ENCODE peak calls at places on chromosome 4, in seven cellular contexts. M is brain microvascular endothelial cell, C is K562, L is GM06990, E is GM10248, N is H9, V is GM12864. Y is an unnamed sample.

GRCh38 chr4:67437974-67438713 is 107.2 kb downstream of the CENPC start:
- DNase-seq in M (peak), N (no peak), E (no peak), L (no peak), C (no peak), V (no peak), Y (no peak)

GRCh38 chr4:124199755-124200154 is 512.8 kb downstream of the ANKRD50 start:
- DNase-seq in E (no peak), L (no peak), V (no peak), M (no peak), N (no peak), C (no peak), Y (no peak)

GRCh38 chr4:69408451-69408850 is 87.3 kb downstream of the UGT2B4 start:
- DNase-seq in M (no peak), E (no peak), C (no peak), V (no peak), N (no peak), L (no peak), Y (no peak)

GRCh38 chr4:87058272-87059073 is 123.7 kb downstream of the AFF1 start:
- DNase-seq in L (no peak), C (peak), N (peak), E (no peak), V (no peak), M (no peak), Y (peak)

GRCh38 chr4:168139336-168139735 is 47.0 kb downstream of the ANXA10 start:
- DNase-seq in E (no peak), L (no peak), V (no peak), M (peak), N (no peak), C (no peak), Y (no peak)

GRCh38 chr4:144374065-144374464 is 233.5 kb upstream of the GYPA start:
- DNase-seq in N (peak), C (no peak), L (peak), V (peak), M (no peak), E (peak), Y (peak)

GRCh38 chr4:68074397-68074796 is 55.3 kb downstream of the TMPRSS11F start:
- DNase-seq in V (no peak), N (no peak), C (no peak), E (no peak), L (no peak), M (no peak), Y (no peak)

GRCh38 chr4:158020175-158020574 is 152.7 kb downstream of the GASK1B start:
- DNase-seq in N (no peak), M (peak), V (no peak), L (no peak), C (no peak), E (no peak), Y (no peak)

GRCh38 chr4:120218981-120219380 is 152.3 kb upstream of the MAD2L1 start:
- DNase-seq in L (no peak), N (no peak), V (no peak), C (no peak), M (no peak), E (no peak), Y (no peak)

GRCh38 chr4:158906073-158906472 is 137.2 kb downstream of the FNIP2 start:
- DNase-seq in C (no peak), E (peak), M (no peak), V (peak), L (peak), N (no peak), Y (peak)

GRCh38 chr4:1600211-1600780 is 83.8 kb downstream of the FAM53A start:
- DNase-seq in V (no peak), M (no peak), N (no peak), C (no peak), L (no peak), E (no peak), Y (no peak)

GRCh38 chr4:170243662-170244288 is 154.0 kb upstream of the AADAT start:
- DNase-seq in E (no peak), V (no peak), M (no peak), C (no peak), N (no peak), L (no peak), Y (no peak)

GRCh38 chr4:119550857-119551532 is 77.6 kb downstream of the PDE5A start:
- DNase-seq in C (no peak), V (no peak), N (no peak), E (no peak), M (peak), L (no peak), Y (no peak)

GRCh38 chr4:8198906-8199593 is at the start of gene SH3TC1:
- DNase-seq in M (peak), L (peak), V (no peak), E (peak), N (no peak), C (peak), Y (peak)

GRCh38 chr4:174764105-174764729 is 64.8 kb downstream of the GLRA3 start:
- DNase-seq in L (peak), C (peak), V (peak), M (no peak), N (no peak), E (peak), Y (peak)

GRCh38 chr4:835148-836002 is 9.4 kb upstream of the CPLX1 start:
- DNase-seq in M (no peak), C (no peak), N (no peak), V (no peak), E (no peak), L (no peak), Y (no peak)

GRCh38 chr4:101230806-101231426 is 116.4 kb downstream of the PPP3CA start:
- DNase-seq in M (no peak), N (no peak), L (no peak), E (no peak), C (no peak), V (no peak), Y (no peak)

GRCh38 chr4:101227715-101228114 is 119.6 kb downstream of the PPP3CA start:
- DNase-seq in V (no peak), E (no peak), L (no peak), C (no peak), M (no peak), N (no peak), Y (no peak)

GRCh38 chr4:101229116-101229515 is 118.2 kb downstream of the PPP3CA start:
- DNase-seq in M (peak), N (no peak), V (no peak), C (no peak), L (no peak), E (no peak), Y (no peak)

GRCh38 chr4:101236097-101236496 is 111.2 kb downstream of the PPP3CA start:
- DNase-seq in M (no peak), E (no peak), N (no peak), V (no peak), L (no peak), C (no peak), Y (no peak)

DNA sequence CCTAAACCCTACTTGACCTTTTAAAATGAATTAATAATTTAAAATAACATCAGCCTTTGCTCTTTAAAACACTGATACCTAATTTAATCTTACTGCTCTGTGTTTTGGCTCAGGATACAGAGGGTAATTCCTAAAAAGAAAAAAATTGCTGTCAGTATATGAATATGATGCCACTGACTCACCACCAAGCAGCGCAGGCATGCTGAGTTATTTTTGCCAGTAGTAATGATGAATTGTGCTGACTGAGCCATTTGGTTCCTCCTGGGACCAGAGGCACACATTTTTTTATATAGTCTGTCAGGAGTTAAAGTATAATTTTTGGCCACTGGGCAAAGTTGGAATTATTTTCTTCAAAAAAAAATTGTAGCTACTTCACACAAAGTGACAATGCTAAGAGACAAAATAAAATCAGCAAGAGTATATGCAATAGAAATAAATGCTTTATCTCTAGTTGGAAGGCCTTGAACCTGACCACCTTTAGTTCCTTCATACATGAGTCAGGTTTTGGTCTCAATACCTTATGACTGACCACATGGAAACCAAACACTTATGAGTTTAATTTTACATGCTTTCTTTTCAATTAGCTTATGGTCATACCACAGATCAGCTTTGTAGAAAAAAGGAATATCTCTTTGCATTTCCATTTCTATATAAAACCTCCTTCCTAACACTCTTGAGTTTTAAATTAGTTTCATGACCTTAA is 115.1 kb downstream of the PPP3CA start:
- DNase-seq in L (no peak), N (no peak), V (no peak), M (peak), C (no peak), E (no peak), Y (no peak)
- TF ChIP-seq CTCF in L (no peak), N (no peak), V (no peak), M (no peak), C (no peak), E (no peak), Y (no peak)

GRCh38 chr4:114519368-114519767 is 79.2 kb upstream of the UGT8 start:
- DNase-seq in E (no peak), N (no peak), M (no peak), L (no peak), V (no peak), C (no peak), Y (no peak)
- TF ChIP-seq CTCF in E (no peak), N (no peak), M (no peak), L (no peak), V (no peak), C (no peak), Y (no peak)

DNA sequence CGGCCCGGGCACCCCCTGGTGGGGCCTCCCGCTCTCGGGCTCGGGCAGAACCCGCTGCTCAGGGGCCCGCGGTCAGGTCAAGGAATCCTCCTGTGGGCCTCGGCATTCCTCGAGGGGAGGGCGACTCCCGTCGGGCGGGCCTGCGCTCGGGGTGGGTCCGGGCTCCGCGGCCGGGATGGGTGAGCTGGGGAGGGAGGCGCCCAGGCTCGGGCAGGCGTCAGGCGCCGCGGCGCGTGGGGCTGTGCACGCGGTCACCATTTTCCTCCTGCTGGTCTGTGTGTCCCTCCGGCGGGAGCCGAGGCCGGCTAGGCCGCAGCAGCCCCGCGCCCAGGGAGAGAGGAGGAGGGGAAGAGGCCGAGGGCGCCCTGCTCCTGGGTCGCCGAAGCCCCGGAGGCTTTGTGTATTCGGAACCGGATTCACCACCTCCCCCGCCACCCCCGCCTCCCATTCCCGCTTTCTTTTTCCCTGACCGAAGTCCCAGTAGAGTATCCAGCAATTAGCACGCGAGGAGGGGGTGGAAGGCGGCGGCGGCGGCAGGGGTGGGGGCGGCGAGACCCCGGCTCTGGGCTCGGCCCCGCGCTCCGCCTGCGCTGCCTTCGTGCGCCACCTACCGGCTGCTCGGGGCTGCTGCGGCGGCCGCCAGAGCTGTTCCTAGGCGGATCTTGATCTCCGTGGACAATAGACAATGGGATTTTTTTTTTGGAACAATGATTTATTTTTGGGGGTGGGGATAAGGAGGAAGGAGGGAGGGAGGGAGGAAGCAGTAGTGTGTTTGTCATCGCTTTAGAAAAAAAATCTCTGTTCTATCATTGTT is 99.0 kb upstream of the MAML3 start:
- DNase-seq in E (peak), V (no peak), C (peak), L (peak), M (peak), N (peak), Y (peak)
- TF ChIP-seq CTCF in E (peak), V (peak), C (peak), L (peak), M (peak), N (peak), Y (peak)

DNA sequence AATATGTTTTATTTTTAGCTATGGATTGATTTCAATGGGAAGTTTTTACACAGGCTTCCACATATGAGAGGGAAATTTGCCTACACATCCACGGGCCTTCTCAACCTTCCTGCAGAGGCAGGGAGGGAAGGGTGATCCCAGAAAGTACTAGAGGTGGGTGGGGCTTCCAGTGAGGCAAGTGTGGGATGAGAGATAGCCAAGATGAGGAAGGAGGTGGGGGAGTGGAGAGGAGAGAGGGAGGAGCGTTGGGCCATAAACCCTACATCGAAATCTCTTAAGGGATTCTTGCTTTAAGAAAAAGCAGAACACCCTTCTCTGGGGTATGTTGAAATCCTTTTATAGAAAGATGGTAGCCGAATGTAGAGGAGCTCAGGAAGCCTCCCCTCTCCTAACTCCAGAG is 19.0 kb downstream of the NKX6-1 start:
- DNase-seq in E (no peak), L (no peak), C (no peak), V (no peak), N (no peak), M (no peak), Y (no peak)
- TF ChIP-seq CTCF in E (no peak), L (no peak), C (no peak), V (no peak), N (no peak), M (no peak), Y (no peak)

Y was measured in GM20000.